ENCODE peak calls at places on chromosomes 11 and 22, in five cellular contexts. J is stimulated activated CD4-positive, alpha-beta T cell treated with anti-CD3 and anti-CD28 coated beads, Interleukin-1b, Interleukin-23, amount 100 ng/mL, for 1 hour; V is cardiac muscle cell; M is C1 segment of cervical spinal cord; E is activated naive CD8-positive, alpha-beta T cell treated with anti-CD3 and anti-CD28 coated beads, Interleukin-2, amount 50 U/mL, for 24 hours. H is an unnamed sample.
A peak's percentile ranks its signal among the peaks of the same experiment; 100 is the strongest.

GRCh38 chr11:70462818-70463477 is 64.6 kb downstream of the CTTN start:
- DNase-seq in M (no peak), J (no peak), E (no peak), V (no peak), H (no peak)

GRCh38 chr11:5596611-5597201 is at the start of gene TRIM6:
- DNase-seq in E (no peak), J (no peak), V (peak; percentile 60), M (no peak), H (no peak)

GRCh38 chr11:71135112-71135511 is 117.3 kb downstream of the SHANK2 start:
- DNase-seq in J (no peak), M (no peak), V (no peak), E (no peak), H (no peak)

GRCh38 chr22:30922151-30922611 is 46.4 kb downstream of the MORC2 start:
- DNase-seq in M (no peak), E (peak; percentile 73), V (no peak), J (peak; percentile 53), H (peak; percentile 30)

GRCh38 chr11:86360775-86361395 is 13.8 kb upstream of the CCDC81 start:
- DNase-seq in E (no peak), V (peak; percentile 22), M (no peak), J (no peak), H (peak; percentile 25)

GRCh38 chr11:131195801-131196517 is 174.5 kb upstream of the NTM start:
- DNase-seq in V (no peak), E (no peak), J (no peak), M (peak; percentile 40), H (peak; percentile 44)

GRCh38 chr11:576791-577610 is 731 bp downstream of the PHRF1 start:
- DNase-seq in M (no peak), E (no peak), J (no peak), V (no peak), H (no peak)

GRCh38 chr11:75334402-75334891 is 17.0 kb downstream of the ARRB1 start:
- DNase-seq in J (no peak), E (no peak), V (no peak), M (no peak), H (no peak)

GRCh38 chr11:46293616-46294015 is 16.2 kb downstream of the CREB3L1 start:
- DNase-seq in J (no peak), V (no peak), E (no peak), M (no peak), H (no peak)

GRCh38 chr11:17790453-17790852 is 55.9 kb downstream of the KCNC1 start:
- DNase-seq in E (no peak), J (no peak), V (no peak), M (no peak), H (no peak)

H was measured in pons.